ENCODE peak calls at places on chromosomes 3 and 15, in six cellular contexts. One of them, this sample, is unnamed.

GRCh38 chr15:88636039-88636438 is 2.8 kb upstream of the ISG20 start:
- DNase-seq in aorta: no peak
- DNase-seq in lower lobe of right lung: peak; percentile 61
- DNase-seq in CD8-positive, alpha-beta T cell: peak; percentile 61
- DNase-seq in AG04450: no peak
- DNase-seq in gastrocnemius medialis: no peak
- DNase-seq in this sample: no peak

GRCh38 chr15:60006203-60006782 is 2.2 kb downstream of the FOXB1 start:
- DNase-seq in aorta: no peak
- DNase-seq in lower lobe of right lung: peak; percentile 52
- DNase-seq in CD8-positive, alpha-beta T cell: peak; percentile 43
- DNase-seq in AG04450: no peak
- DNase-seq in gastrocnemius medialis: no peak
- DNase-seq in this sample: peak; percentile 49

GRCh38 chr3:12900885-12901411 is 59.6 kb upstream of the RPL32 start:
- DNase-seq in aorta: no peak
- DNase-seq in lower lobe of right lung: peak; percentile 35
- DNase-seq in CD8-positive, alpha-beta T cell: no peak
- DNase-seq in AG04450: no peak
- DNase-seq in gastrocnemius medialis: no peak
- DNase-seq in this sample: no peak

GRCh38 chr3:124510290-124510689 is 220.0 kb upstream of the UMPS start:
- DNase-seq in aorta: no peak
- DNase-seq in lower lobe of right lung: no peak
- DNase-seq in CD8-positive, alpha-beta T cell: no peak
- DNase-seq in AG04450: peak; percentile 6
- DNase-seq in gastrocnemius medialis: no peak
- DNase-seq in this sample: no peak

GRCh38 chr3:52534281-52535183 is 875 bp upstream of the NT5DC2 start:
- DNase-seq in aorta: peak; percentile 56
- DNase-seq in lower lobe of right lung: no peak
- DNase-seq in CD8-positive, alpha-beta T cell: no peak
- DNase-seq in AG04450: no peak
- DNase-seq in gastrocnemius medialis: no peak
- DNase-seq in this sample: peak; percentile 67

GRCh38 chr15:40928351-40928974 is 677 bp upstream of the DLL4 start:
- DNase-seq in aorta: no peak
- DNase-seq in lower lobe of right lung: no peak
- DNase-seq in CD8-positive, alpha-beta T cell: no peak
- DNase-seq in AG04450: no peak
- DNase-seq in gastrocnemius medialis: no peak
- DNase-seq in this sample: peak; percentile 81

GRCh38 chr3:184382326-184383032 is 2.6 kb downstream of the CHRD start:
- DNase-seq in aorta: no peak
- DNase-seq in lower lobe of right lung: no peak
- DNase-seq in CD8-positive, alpha-beta T cell: no peak
- DNase-seq in AG04450: no peak
- DNase-seq in gastrocnemius medialis: no peak
- DNase-seq in this sample: no peak

GRCh38 chr3:167876603-167877325 is 141.2 kb downstream of the SERPINI1 start:
- DNase-seq in aorta: no peak
- DNase-seq in lower lobe of right lung: no peak
- DNase-seq in CD8-positive, alpha-beta T cell: no peak
- DNase-seq in AG04450: peak; percentile 30
- DNase-seq in gastrocnemius medialis: no peak
- DNase-seq in this sample: no peak

GRCh38 chr15:79623488-79623887 is 191.4 kb downstream of the MINAR1 start:
- DNase-seq in aorta: no peak
- DNase-seq in lower lobe of right lung: no peak
- DNase-seq in CD8-positive, alpha-beta T cell: no peak
- DNase-seq in AG04450: no peak
- DNase-seq in gastrocnemius medialis: no peak
- DNase-seq in this sample: no peak

GRCh38 chr3:46668116-46668515 is 25.4 kb downstream of the ALS2CL start:
- DNase-seq in aorta: no peak
- DNase-seq in lower lobe of right lung: peak; percentile 36
- DNase-seq in CD8-positive, alpha-beta T cell: no peak
- DNase-seq in AG04450: no peak
- DNase-seq in gastrocnemius medialis: peak; percentile 0
- DNase-seq in this sample: no peak

GRCh38 chr3:14806641-14807263 is 12.0 kb upstream of the FGD5 start:
- DNase-seq in aorta: no peak
- DNase-seq in lower lobe of right lung: peak; percentile 66
- DNase-seq in CD8-positive, alpha-beta T cell: no peak
- DNase-seq in AG04450: no peak
- DNase-seq in gastrocnemius medialis: no peak
- DNase-seq in this sample: no peak

GRCh38 chr3:33030246-33030645 is 66.7 kb downstream of the GLB1 start:
- DNase-seq in aorta: no peak
- DNase-seq in lower lobe of right lung: no peak
- DNase-seq in CD8-positive, alpha-beta T cell: no peak
- DNase-seq in AG04450: no peak
- DNase-seq in gastrocnemius medialis: no peak
- DNase-seq in this sample: no peak

GRCh38 chr3:45187597-45188210 is 38.4 kb downstream of the TMEM158 start:
- DNase-seq in aorta: no peak
- DNase-seq in lower lobe of right lung: no peak
- DNase-seq in CD8-positive, alpha-beta T cell: no peak
- DNase-seq in AG04450: no peak
- DNase-seq in gastrocnemius medialis: no peak
- DNase-seq in this sample: peak; percentile 24

GRCh38 chr3:42226470-42227425 is 39.2 kb downstream of the CCK start:
- DNase-seq in aorta: no peak
- DNase-seq in lower lobe of right lung: no peak
- DNase-seq in CD8-positive, alpha-beta T cell: no peak
- DNase-seq in AG04450: no peak
- DNase-seq in gastrocnemius medialis: no peak
- DNase-seq in this sample: no peak

GRCh38 chr3:61438253-61439115 is 122.9 kb upstream of the PTPRG start:
- DNase-seq in aorta: no peak
- DNase-seq in lower lobe of right lung: no peak
- DNase-seq in CD8-positive, alpha-beta T cell: no peak
- DNase-seq in AG04450: no peak
- DNase-seq in gastrocnemius medialis: no peak
- DNase-seq in this sample: no peak

GRCh38 chr3:140443073-140443472 is 234.8 kb upstream of the TRIM42 start:
- DNase-seq in aorta: no peak
- DNase-seq in lower lobe of right lung: no peak
- DNase-seq in CD8-positive, alpha-beta T cell: no peak
- DNase-seq in AG04450: no peak
- DNase-seq in gastrocnemius medialis: no peak
- DNase-seq in this sample: no peak

GRCh38 chr15:66647358-66647757 is 54.7 kb upstream of the SMAD6 start:
- DNase-seq in aorta: peak; percentile 58
- DNase-seq in lower lobe of right lung: no peak
- DNase-seq in CD8-positive, alpha-beta T cell: no peak
- DNase-seq in AG04450: no peak
- DNase-seq in gastrocnemius medialis: no peak
- DNase-seq in this sample: no peak

GRCh38 chr15:91435108-91435507 is 335.1 kb downstream of the SV2B start:
- DNase-seq in aorta: no peak
- DNase-seq in lower lobe of right lung: no peak
- DNase-seq in CD8-positive, alpha-beta T cell: no peak
- DNase-seq in AG04450: no peak
- DNase-seq in gastrocnemius medialis: no peak
- DNase-seq in this sample: no peak

GRCh38 chr3:120093119-120093922 is 926 bp downstream of the GSK3B start:
- DNase-seq in aorta: no peak
- DNase-seq in lower lobe of right lung: no peak
- DNase-seq in CD8-positive, alpha-beta T cell: no peak
- DNase-seq in AG04450: peak; percentile 64
- DNase-seq in gastrocnemius medialis: no peak
- DNase-seq in this sample: no peak

GRCh38 chr3:169505577-169506155 is 157.8 kb downstream of the MECOM start:
- DNase-seq in aorta: no peak
- DNase-seq in lower lobe of right lung: no peak
- DNase-seq in CD8-positive, alpha-beta T cell: no peak
- DNase-seq in AG04450: no peak
- DNase-seq in gastrocnemius medialis: no peak
- DNase-seq in this sample: peak; percentile 22

DNA sequence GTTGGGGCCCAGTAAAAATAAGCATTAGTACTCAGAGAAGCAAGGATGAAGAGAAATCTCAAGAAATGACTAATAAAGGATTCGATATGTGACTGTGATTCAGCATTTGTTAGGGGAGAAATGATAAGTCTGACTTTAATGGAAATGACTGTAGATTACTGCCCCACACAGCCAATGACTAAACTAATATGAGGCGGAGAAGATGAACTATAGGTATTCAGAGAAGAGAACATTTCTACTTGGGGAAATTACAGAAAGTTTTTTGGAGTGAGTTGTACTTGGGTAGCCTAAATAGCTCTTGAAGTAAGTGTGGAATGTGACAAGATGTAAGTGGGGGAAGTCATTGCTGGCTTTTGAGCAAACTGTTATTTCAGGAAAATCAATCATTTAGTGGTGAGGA is 380.0 kb downstream of the PDCD6IP start:
- DNase-seq in aorta: no peak
- DNase-seq in lower lobe of right lung: no peak
- DNase-seq in CD8-positive, alpha-beta T cell: no peak
- DNase-seq in AG04450: no peak
- DNase-seq in gastrocnemius medialis: no peak
- DNase-seq in this sample: no peak
- H3K4me3 ChIP-seq in aorta: no peak overlapping the region
- H3K4me3 ChIP-seq in lower lobe of right lung: no peak overlapping the region
- H3K4me3 ChIP-seq in CD8-positive, alpha-beta T cell: no peak overlapping the region
- H3K4me3 ChIP-seq in AG04450: no peak overlapping the region
- H3K4me3 ChIP-seq in gastrocnemius medialis: no peak overlapping the region
- H3K4me3 ChIP-seq in this sample: no peak overlapping the region

DNA sequence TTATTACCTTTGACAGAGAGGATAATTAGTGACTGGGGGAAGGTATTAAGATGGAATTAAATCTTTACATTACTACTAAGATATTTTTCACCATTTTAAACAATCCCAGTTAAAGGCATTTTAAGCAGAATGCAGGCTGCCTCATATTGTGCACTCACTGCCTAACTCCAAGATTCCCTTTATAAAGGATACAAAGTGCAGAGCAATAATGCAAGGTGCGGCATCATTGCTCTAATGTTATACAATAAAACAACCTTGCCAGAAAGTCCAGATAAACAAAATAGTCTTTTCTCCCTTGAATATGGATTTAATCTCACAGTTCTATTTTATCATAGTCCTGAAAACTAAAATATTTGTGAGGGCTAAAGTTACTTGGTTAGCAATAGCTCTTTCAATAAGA is 1031.6 kb upstream of the SEMA6D start:
- DNase-seq in aorta: no peak
- DNase-seq in lower lobe of right lung: no peak
- DNase-seq in CD8-positive, alpha-beta T cell: no peak
- DNase-seq in AG04450: no peak
- DNase-seq in gastrocnemius medialis: no peak
- DNase-seq in this sample: no peak
- H3K9me3 ChIP-seq in aorta: no peaks in the 10 kb centered on the region
- H3K9me3 ChIP-seq in lower lobe of right lung: no peaks in the 10 kb centered on the region
- H3K9me3 ChIP-seq in CD8-positive, alpha-beta T cell: no peaks in the 10 kb centered on the region
- H3K9me3 ChIP-seq in AG04450: no peaks in the 10 kb centered on the region
- H3K9me3 ChIP-seq in gastrocnemius medialis: no peaks in the 10 kb centered on the region
- H3K9me3 ChIP-seq in this sample: no peaks in the 10 kb centered on the region

GRCh38 chr3:16286672-16287604 is 21.9 kb downstream of the OXNAD1 start:
- DNase-seq in aorta: no peak
- DNase-seq in lower lobe of right lung: no peak
- DNase-seq in CD8-positive, alpha-beta T cell: no peak
- DNase-seq in AG04450: no peak
- DNase-seq in gastrocnemius medialis: no peak
- DNase-seq in this sample: no peak

GRCh38 chr3:16288664-16289063 is 23.7 kb downstream of the OXNAD1 start:
- DNase-seq in aorta: no peak
- DNase-seq in lower lobe of right lung: no peak
- DNase-seq in CD8-positive, alpha-beta T cell: no peak
- DNase-seq in AG04450: no peak
- DNase-seq in gastrocnemius medialis: peak; percentile 48
- DNase-seq in this sample: no peak

GRCh38 chr3:16290007-16290826 is 25.2 kb downstream of the OXNAD1 start:
- DNase-seq in aorta: peak; percentile 51
- DNase-seq in lower lobe of right lung: no peak
- DNase-seq in CD8-positive, alpha-beta T cell: peak; percentile 38
- DNase-seq in AG04450: peak; percentile 21
- DNase-seq in gastrocnemius medialis: no peak
- DNase-seq in this sample: peak; percentile 31

GRCh38 chr3:16289144-16289889 is 24.3 kb downstream of the OXNAD1 start:
- DNase-seq in aorta: no peak
- DNase-seq in lower lobe of right lung: no peak
- DNase-seq in CD8-positive, alpha-beta T cell: no peak
- DNase-seq in AG04450: no peak
- DNase-seq in gastrocnemius medialis: no peak
- DNase-seq in this sample: no peak

GRCh38 chr3:16286161-16286560 is 21.1 kb downstream of the OXNAD1 start:
- DNase-seq in aorta: no peak
- DNase-seq in lower lobe of right lung: no peak
- DNase-seq in CD8-positive, alpha-beta T cell: peak; percentile 54
- DNase-seq in AG04450: no peak
- DNase-seq in gastrocnemius medialis: no peak
- DNase-seq in this sample: no peak
- H3K4me3 ChIP-seq in aorta: no peak overlapping the region
- H3K4me3 ChIP-seq in lower lobe of right lung: peak overlapping the region; percentile 33
- H3K4me3 ChIP-seq in CD8-positive, alpha-beta T cell: peak overlapping the region; percentile 71
- H3K4me3 ChIP-seq in AG04450: no peak overlapping the region
- H3K4me3 ChIP-seq in gastrocnemius medialis: no peak overlapping the region
- H3K4me3 ChIP-seq in this sample: no peak overlapping the region

DNA sequence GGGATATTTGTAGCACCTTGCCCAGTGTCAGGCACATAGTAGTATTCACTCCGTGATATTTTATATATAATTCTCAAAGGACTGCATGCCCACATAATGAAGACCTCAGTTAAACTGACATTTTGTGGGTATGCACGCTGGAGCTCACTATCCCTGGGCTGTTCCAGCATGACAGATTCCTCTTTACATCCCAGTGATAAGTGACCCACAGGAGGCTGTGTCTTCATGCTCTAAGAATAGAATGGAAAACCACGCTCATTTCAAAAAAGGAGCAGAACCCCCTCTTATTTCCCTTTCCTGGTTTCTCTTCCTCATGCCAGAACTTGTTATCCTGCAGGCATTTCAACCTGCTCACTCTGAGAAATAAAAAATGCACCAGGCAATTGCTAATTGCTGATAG is 717.5 kb downstream of the AGBL1 start:
- DNase-seq in aorta: no peak
- DNase-seq in lower lobe of right lung: no peak
- DNase-seq in CD8-positive, alpha-beta T cell: no peak
- DNase-seq in AG04450: no peak
- DNase-seq in gastrocnemius medialis: no peak
- DNase-seq in this sample: no peak
- H3K9me3 ChIP-seq in aorta: no peaks in the 10 kb centered on the region
- H3K9me3 ChIP-seq in lower lobe of right lung: no peaks in the 10 kb centered on the region
- H3K9me3 ChIP-seq in CD8-positive, alpha-beta T cell: no peaks in the 10 kb centered on the region
- H3K9me3 ChIP-seq in AG04450: no peaks in the 10 kb centered on the region
- H3K9me3 ChIP-seq in gastrocnemius medialis: no peaks in the 10 kb centered on the region
- H3K9me3 ChIP-seq in this sample: no peaks in the 10 kb centered on the region

This sample was measured in WERI-Rb-1.